ENCODE peak calls at places on chromosomes 12 and 14, in four cellular contexts. One of them, this sample, is unnamed.
A peak's percentile ranks its signal among the peaks of the same experiment; 100 is the strongest.

GRCh38 chr12:15556411-15556810 is 232.8 kb downstream of the EPS8 start:
- DNase-seq in uterus: no peak
- DNase-seq in Panc1: no peak
- DNase-seq in body of pancreas: no peak
- DNase-seq in this sample: no peak

GRCh38 chr12:112963227-112963861 is 15.0 kb upstream of the OAS2 start:
- DNase-seq in uterus: no peak
- DNase-seq in Panc1: no peak
- DNase-seq in body of pancreas: no peak
- DNase-seq in this sample: no peak

GRCh38 chr14:71552809-71553208 is 379.4 kb upstream of the RGS6 start:
- DNase-seq in uterus: no peak
- DNase-seq in Panc1: no peak
- DNase-seq in body of pancreas: no peak
- DNase-seq in this sample: no peak

GRCh38 chr12:67646775-67647174 is 1.8 kb upstream of the DYRK2 start:
- DNase-seq in uterus: no peak
- DNase-seq in Panc1: no peak
- DNase-seq in body of pancreas: no peak
- DNase-seq in this sample: no peak

GRCh38 chr12:31474751-31475150 is 116.2 kb downstream of the DENND5B start:
- DNase-seq in uterus: no peak
- DNase-seq in Panc1: no peak
- DNase-seq in body of pancreas: no peak
- DNase-seq in this sample: no peak

GRCh38 chr12:131620946-131621681 is 89.8 kb upstream of the SFSWAP start:
- DNase-seq in uterus: no peak
- DNase-seq in Panc1: no peak
- DNase-seq in body of pancreas: no peak
- DNase-seq in this sample: no peak

GRCh38 chr12:131829795-131830334 is 1.7 kb downstream of the MMP17 start:
- DNase-seq in uterus: no peak
- DNase-seq in Panc1: no peak
- DNase-seq in body of pancreas: no peak
- DNase-seq in this sample: no peak

GRCh38 chr14:35631071-35631805 is 97.3 kb downstream of the INSM2 start:
- DNase-seq in uterus: no peak
- DNase-seq in Panc1: no peak
- DNase-seq in body of pancreas: no peak
- DNase-seq in this sample: no peak

GRCh38 chr12:131279281-131279921 is 325.7 kb downstream of the ADGRD1 start:
- DNase-seq in uterus: no peak
- DNase-seq in Panc1: no peak
- DNase-seq in body of pancreas: peak; percentile 1
- DNase-seq in this sample: no peak

GRCh38 chr12:44509471-44509870 is 366.6 kb downstream of the NELL2 start:
- DNase-seq in uterus: no peak
- DNase-seq in Panc1: no peak
- DNase-seq in body of pancreas: no peak
- DNase-seq in this sample: no peak

GRCh38 chr14:24995016-24995415 is 54.9 kb downstream of the STXBP6 start:
- DNase-seq in uterus: no peak
- DNase-seq in Panc1: no peak
- DNase-seq in body of pancreas: no peak
- DNase-seq in this sample: no peak

GRCh38 chr14:89366580-89367448 is 50.2 kb downstream of the FOXN3 start:
- DNase-seq in uterus: peak; percentile 37
- DNase-seq in Panc1: no peak
- DNase-seq in body of pancreas: no peak
- DNase-seq in this sample: no peak

GRCh38 chr12:23751641-23752040 is 197.8 kb downstream of the SOX5 start:
- DNase-seq in uterus: no peak
- DNase-seq in Panc1: no peak
- DNase-seq in body of pancreas: no peak
- DNase-seq in this sample: no peak

GRCh38 chr12:3704512-3705348 is 48.2 kb downstream of the CRACR2A start:
- DNase-seq in uterus: peak; percentile 32
- DNase-seq in Panc1: no peak
- DNase-seq in body of pancreas: no peak
- DNase-seq in this sample: no peak

GRCh38 chr12:116604151-116604550 is 45.0 kb downstream of the MAP1LC3B2 start:
- DNase-seq in uterus: peak; percentile 55
- DNase-seq in Panc1: no peak
- DNase-seq in body of pancreas: no peak
- DNase-seq in this sample: no peak

GRCh38 chr12:98783420-98783819 is 138.3 kb downstream of the APAF1 start:
- DNase-seq in uterus: no peak
- DNase-seq in Panc1: no peak
- DNase-seq in body of pancreas: no peak
- DNase-seq in this sample: no peak

GRCh38 chr12:80937391-80938238 is at the start of gene LIN7A:
- DNase-seq in uterus: peak; percentile 47
- DNase-seq in Panc1: no peak
- DNase-seq in body of pancreas: peak; percentile 13
- DNase-seq in this sample: no peak

GRCh38 chr12:95851609-95852008 is 7.1 kb upstream of the SNRPF start:
- DNase-seq in uterus: no peak
- DNase-seq in Panc1: no peak
- DNase-seq in body of pancreas: no peak
- DNase-seq in this sample: no peak

GRCh38 chr14:85221832-85222231 is 308.1 kb upstream of the FLRT2 start:
- DNase-seq in uterus: no peak
- DNase-seq in Panc1: no peak
- DNase-seq in body of pancreas: no peak
- DNase-seq in this sample: no peak

GRCh38 chr12:13203028-13203922 is 6.7 kb downstream of the EMP1 start:
- DNase-seq in uterus: peak; percentile 79
- DNase-seq in Panc1: no peak
- DNase-seq in body of pancreas: no peak
- DNase-seq in this sample: no peak
- TF ChIP-seq CTCF in uterus: no peak
- TF ChIP-seq CTCF in Panc1: peak; percentile 62
- TF ChIP-seq CTCF in body of pancreas: no peak
- TF ChIP-seq CTCF in this sample: no peak

DNA sequence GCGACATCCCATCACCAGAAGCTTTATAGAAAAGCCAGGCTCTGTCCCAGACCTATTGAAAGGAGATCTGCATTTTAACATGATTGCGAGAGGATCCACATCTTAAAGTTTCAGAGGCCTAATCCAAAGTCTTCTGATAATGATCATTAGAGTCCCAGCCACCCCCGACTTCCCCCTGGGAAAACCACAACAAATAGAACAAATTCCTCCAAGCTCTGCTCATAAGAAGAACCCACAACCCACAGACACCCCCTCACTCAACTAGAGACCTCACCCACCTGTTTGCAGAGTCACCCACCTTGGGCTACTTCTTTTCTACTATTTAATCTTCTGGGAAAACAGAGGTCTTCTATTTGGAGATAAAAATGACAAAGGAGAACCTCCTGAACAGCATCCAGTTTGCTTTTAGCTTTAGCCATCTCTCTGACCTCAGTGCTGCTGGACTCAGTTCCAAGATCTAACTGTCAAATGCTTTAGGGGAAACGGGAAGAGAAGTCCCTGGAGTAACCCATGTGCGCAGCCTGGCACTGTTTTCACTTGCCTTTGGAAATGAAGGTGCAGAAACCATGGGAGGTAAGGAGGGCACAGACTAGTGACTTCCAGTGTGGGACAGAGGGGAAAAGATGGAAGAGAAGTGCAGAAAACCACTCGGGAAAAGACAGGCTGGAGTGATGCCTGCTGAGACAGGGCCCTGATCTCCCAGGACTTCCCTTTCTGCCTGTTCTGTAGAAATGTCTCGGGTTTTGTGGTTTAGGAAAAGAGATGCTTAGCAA is 124.9 kb upstream of the HIF1A start:
- DNase-seq in uterus: no peak
- DNase-seq in Panc1: no peak
- DNase-seq in body of pancreas: no peak
- DNase-seq in this sample: no peak
- H3K27ac ChIP-seq in uterus: no peak overlapping the region
- H3K27ac ChIP-seq in Panc1: no peak overlapping the region
- H3K27ac ChIP-seq in body of pancreas: no peak overlapping the region
- H3K27ac ChIP-seq in this sample: no peak overlapping the region

GRCh38 chr12:106736051-106736957 is 38.2 kb upstream of the RIC8B start:
- DNase-seq in uterus: no peak
- DNase-seq in Panc1: no peak
- DNase-seq in body of pancreas: no peak
- DNase-seq in this sample: no peak
- TF ChIP-seq CTCF in uterus: no peak
- TF ChIP-seq CTCF in Panc1: peak; percentile 32
- TF ChIP-seq CTCF in body of pancreas: no peak
- TF ChIP-seq CTCF in this sample: no peak

GRCh38 chr12:128402481-128402880 is 135.5 kb downstream of the TMEM132C start:
- DNase-seq in uterus: no peak
- DNase-seq in Panc1: no peak
- DNase-seq in body of pancreas: peak; percentile 11
- DNase-seq in this sample: no peak
- H3K27ac ChIP-seq in uterus: no peak overlapping the region
- H3K27ac ChIP-seq in Panc1: no peak overlapping the region
- H3K27ac ChIP-seq in body of pancreas: peak overlapping the region; percentile 15
- H3K27ac ChIP-seq in this sample: no peak overlapping the region

GRCh38 chr14:77204457-77204796 is 22.8 kb downstream of the TMEM63C start:
- DNase-seq in uterus: no peak
- DNase-seq in Panc1: no peak
- DNase-seq in body of pancreas: peak; percentile 38
- DNase-seq in this sample: no peak
- TF ChIP-seq CTCF in uterus: no peak
- TF ChIP-seq CTCF in Panc1: no peak
- TF ChIP-seq CTCF in body of pancreas: no peak
- TF ChIP-seq CTCF in this sample: no peak

GRCh38 chr14:63300854-63301253 is 17.9 kb downstream of the GPHB5 start:
- DNase-seq in uterus: no peak
- DNase-seq in Panc1: no peak
- DNase-seq in body of pancreas: no peak
- DNase-seq in this sample: no peak
- H3K27ac ChIP-seq in uterus: no peak overlapping the region
- H3K27ac ChIP-seq in Panc1: no peak overlapping the region
- H3K27ac ChIP-seq in body of pancreas: no peak overlapping the region
- H3K27ac ChIP-seq in this sample: no peak overlapping the region

DNA sequence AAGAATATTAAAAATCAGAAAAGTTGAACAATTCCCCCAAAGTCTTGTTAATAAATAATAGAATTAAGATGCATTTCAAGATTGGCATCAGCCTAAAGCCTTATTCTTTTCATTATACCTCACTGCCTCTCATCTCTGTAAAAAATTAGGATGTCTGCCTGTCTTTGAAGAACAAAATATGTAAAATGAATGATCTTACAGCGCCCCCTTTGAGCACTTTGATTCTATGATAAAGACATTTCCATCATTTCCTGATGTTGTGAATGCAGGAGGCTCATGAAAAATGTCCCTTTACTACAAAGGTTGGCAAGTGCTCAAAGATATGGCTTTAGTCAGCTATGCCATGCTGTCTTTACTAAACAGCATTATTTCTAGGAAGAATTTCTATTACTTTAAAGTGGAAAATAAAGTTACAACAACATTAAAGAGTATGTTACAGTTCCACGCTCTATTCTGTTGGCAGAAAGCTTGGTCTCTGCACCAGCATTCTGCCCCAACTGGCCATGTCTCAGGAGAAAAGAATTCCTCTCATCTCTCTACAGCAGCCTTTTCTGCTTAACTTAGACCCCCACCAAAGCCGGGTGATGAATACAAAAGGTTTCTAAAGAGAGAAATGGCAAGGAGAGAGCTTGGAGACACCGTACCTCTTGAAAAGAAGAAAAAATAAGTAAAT is 95.1 kb downstream of the LLPH start:
- DNase-seq in uterus: no peak
- DNase-seq in Panc1: no peak
- DNase-seq in body of pancreas: no peak
- DNase-seq in this sample: no peak
- TF ChIP-seq CTCF in uterus: peak; percentile 23
- TF ChIP-seq CTCF in Panc1: peak; percentile 66
- TF ChIP-seq CTCF in body of pancreas: no peak
- TF ChIP-seq CTCF in this sample: no peak